ENCODE peak calls at places on chromosomes 1 and 21, in six cellular contexts. J is activated CD4-positive, alpha-beta T cell treated with anti-CD3 and anti-CD28 coated beads, Interleukin-2, amount 50 U/mL, for 48 hours; N is fibroblast of lung; P is C1 segment of cervical spinal cord; W is esophagus muscularis mucosa; A is choroid plexus epithelial cell. U is an unnamed sample.

GRCh38 chr1:65393345-65393744 is 27.1 kb upstream of the LEPR start:
- DNase-seq in P (no peak), W (no peak), A (peak), N (peak), J (peak), U (peak)

GRCh38 chr1:76868154-76868882 is 1.0 kb downstream of the ST6GALNAC5 start:
- DNase-seq in W (no peak), J (peak), N (peak), P (peak), A (peak), U (peak)

GRCh38 chr1:173507205-173507846 is 30.2 kb downstream of the PRDX6 start:
- DNase-seq in P (peak), J (no peak), W (no peak), N (peak), A (peak), U (peak)

GRCh38 chr1:94863919-94864318 is 43.8 kb downstream of the SLC44A3 start:
- DNase-seq in A (peak), J (no peak), P (peak), W (no peak), N (peak), U (peak)

GRCh38 chr1:211610779-211611556 is 32.0 kb upstream of the SLC30A1 start:
- DNase-seq in J (no peak), N (peak), A (no peak), P (peak), W (no peak), U (no peak)

GRCh38 chr21:15422761-15423160 is 307.0 kb upstream of the USP25 start:
- DNase-seq in W (no peak), P (no peak), A (peak), J (no peak), N (peak), U (no peak)

GRCh38 chr1:201640624-201641023 is 101.7 kb downstream of the NAV1 start:
- DNase-seq in P (no peak), W (no peak), A (no peak), N (peak), J (no peak), U (no peak)

GRCh38 chr1:245880754-245881403 is 626.2 kb downstream of the SMYD3 start:
- DNase-seq in A (peak), P (no peak), J (no peak), N (peak), W (no peak), U (peak)

GRCh38 chr1:161196521-161197451 is 2.1 kb downstream of the ADAMTS4 start:
- DNase-seq in P (peak), N (peak), J (no peak), W (no peak), A (peak), U (peak)

GRCh38 chr1:11749203-11749689 is 12.7 kb upstream of the C1orf167 start:
- DNase-seq in J (peak), P (peak), A (peak), N (peak), W (no peak), U (peak)

GRCh38 chr1:180946056-180946455 is 33.4 kb downstream of the KIAA1614 start:
- DNase-seq in W (no peak), A (no peak), J (no peak), P (no peak), N (no peak), U (no peak)

GRCh38 chr1:50930965-50931737 is 28.9 kb downstream of the FAF1 start:
- DNase-seq in A (peak), P (no peak), J (no peak), W (no peak), N (no peak), U (no peak)

GRCh38 chr1:67532452-67533216 is 102.4 kb upstream of the SERBP1 start:
- DNase-seq in N (peak), W (no peak), A (peak), J (no peak), P (peak), U (peak)

GRCh38 chr1:212179394-212180076 is 105.7 kb upstream of the PPP2R5A start:
- DNase-seq in W (no peak), N (peak), J (no peak), P (no peak), A (peak), U (peak)

GRCh38 chr1:64933296-64934070 is 32.9 kb downstream of the JAK1 start:
- DNase-seq in A (peak), J (no peak), N (peak), P (peak), W (no peak), U (peak)

GRCh38 chr1:202568466-202569196 is 141.6 kb downstream of the SYT2 start:
- DNase-seq in A (peak), P (no peak), J (no peak), W (no peak), N (no peak), U (no peak)

GRCh38 chr1:85611390-85611789 is 30.8 kb downstream of the CCN1 start:
- DNase-seq in W (no peak), J (no peak), N (peak), P (no peak), A (peak), U (peak)

GRCh38 chr1:9881838-9882249 is 28.2 kb downstream of the CTNNBIP1 start:
- DNase-seq in P (no peak), W (no peak), N (peak), J (no peak), A (peak), U (peak)

GRCh38 chr21:25708467-25709065 is 26.1 kb downstream of the ATP5PF start:
- DNase-seq in N (peak), P (peak), W (no peak), A (peak), J (peak), U (peak)

GRCh38 chr1:202046748-202047708 is 36.6 kb downstream of the ELF3 start:
- DNase-seq in P (no peak), N (no peak), J (no peak), A (no peak), W (no peak), U (no peak)

U was measured in hepatic stellate cell.